ENCODE peak calls at places on chromosomes 4 and X, in ten cellular contexts. One of them, this sample, is unnamed.
A peak's percentile ranks its signal among the peaks of the same experiment; 100 is the strongest.

GRCh38 chrX:37666516-37666915 is 19.1 kb upstream of the XK start:
- DNase-seq in IMR-90: no peak
- DNase-seq in thyroid gland: no peak
- DNase-seq in epithelial cell of esophagus: no peak
- DNase-seq in spleen: no peak
- DNase-seq in tibial nerve: no peak
- DNase-seq in left lung: no peak
- DNase-seq in cardiac fibroblast: peak; percentile 42
- DNase-seq in suprapubic skin: no peak
- DNase-seq in CD8-positive, alpha-beta T cell: no peak
- DNase-seq in this sample: peak; percentile 4

GRCh38 chr4:24160358-24160757 is 270.5 kb upstream of the PPARGC1A start:
- DNase-seq in IMR-90: no peak
- DNase-seq in thyroid gland: peak; percentile 60
- DNase-seq in epithelial cell of esophagus: peak; percentile 40
- DNase-seq in spleen: no peak
- DNase-seq in tibial nerve: no peak
- DNase-seq in left lung: no peak
- DNase-seq in cardiac fibroblast: no peak
- DNase-seq in suprapubic skin: no peak
- DNase-seq in CD8-positive, alpha-beta T cell: no peak
- DNase-seq in this sample: no peak

GRCh38 chr4:145945431-145946155 is 7.0 kb upstream of the ZNF827 start:
- DNase-seq in IMR-90: peak; percentile 37
- DNase-seq in thyroid gland: no peak
- DNase-seq in epithelial cell of esophagus: peak; percentile 86
- DNase-seq in spleen: no peak
- DNase-seq in tibial nerve: no peak
- DNase-seq in left lung: no peak
- DNase-seq in cardiac fibroblast: no peak
- DNase-seq in suprapubic skin: no peak
- DNase-seq in CD8-positive, alpha-beta T cell: no peak
- DNase-seq in this sample: peak; percentile 38

GRCh38 chrX:46665232-46666162 is 91.9 kb downstream of the CHST7 start:
- DNase-seq in IMR-90: peak; percentile 17
- DNase-seq in thyroid gland: no peak
- DNase-seq in epithelial cell of esophagus: peak; percentile 77
- DNase-seq in spleen: no peak
- DNase-seq in tibial nerve: no peak
- DNase-seq in left lung: no peak
- DNase-seq in cardiac fibroblast: no peak
- DNase-seq in suprapubic skin: no peak
- DNase-seq in CD8-positive, alpha-beta T cell: no peak
- DNase-seq in this sample: peak; percentile 50

GRCh38 chr4:154164931-154165839 is 326.4 kb downstream of the DCHS2 start:
- DNase-seq in IMR-90: peak; percentile 77
- DNase-seq in thyroid gland: no peak
- DNase-seq in epithelial cell of esophagus: peak; percentile 53
- DNase-seq in spleen: no peak
- DNase-seq in tibial nerve: no peak
- DNase-seq in left lung: peak; percentile 61
- DNase-seq in cardiac fibroblast: peak; percentile 84
- DNase-seq in suprapubic skin: no peak
- DNase-seq in CD8-positive, alpha-beta T cell: no peak
- DNase-seq in this sample: peak; percentile 96

GRCh38 chrX:124619710-124620109 is 273.3 kb downstream of the SH2D1A start:
- DNase-seq in IMR-90: no peak
- DNase-seq in thyroid gland: no peak
- DNase-seq in epithelial cell of esophagus: no peak
- DNase-seq in spleen: no peak
- DNase-seq in tibial nerve: no peak
- DNase-seq in left lung: no peak
- DNase-seq in cardiac fibroblast: no peak
- DNase-seq in suprapubic skin: no peak
- DNase-seq in CD8-positive, alpha-beta T cell: no peak
- DNase-seq in this sample: peak; percentile 31

GRCh38 chr4:161987611-161988010 is 176.2 kb downstream of the FSTL5 start:
- DNase-seq in IMR-90: no peak
- DNase-seq in thyroid gland: no peak
- DNase-seq in epithelial cell of esophagus: no peak
- DNase-seq in spleen: no peak
- DNase-seq in tibial nerve: no peak
- DNase-seq in left lung: no peak
- DNase-seq in cardiac fibroblast: no peak
- DNase-seq in suprapubic skin: no peak
- DNase-seq in CD8-positive, alpha-beta T cell: no peak
- DNase-seq in this sample: no peak

GRCh38 chr4:147173797-147174196 is 228.1 kb upstream of the TTC29 start:
- DNase-seq in IMR-90: no peak
- DNase-seq in thyroid gland: no peak
- DNase-seq in epithelial cell of esophagus: no peak
- DNase-seq in spleen: no peak
- DNase-seq in tibial nerve: no peak
- DNase-seq in left lung: no peak
- DNase-seq in cardiac fibroblast: peak; percentile 31
- DNase-seq in suprapubic skin: no peak
- DNase-seq in CD8-positive, alpha-beta T cell: no peak
- DNase-seq in this sample: no peak

GRCh38 chr4:129929052-129929451 is 833.1 kb downstream of the C4orf33 start:
- DNase-seq in IMR-90: no peak
- DNase-seq in thyroid gland: no peak
- DNase-seq in epithelial cell of esophagus: peak; percentile 1
- DNase-seq in spleen: no peak
- DNase-seq in tibial nerve: no peak
- DNase-seq in left lung: no peak
- DNase-seq in cardiac fibroblast: no peak
- DNase-seq in suprapubic skin: no peak
- DNase-seq in CD8-positive, alpha-beta T cell: no peak
- DNase-seq in this sample: peak; percentile 1

GRCh38 chr4:97072666-97073065 is 1070.6 kb downstream of the STPG2 start:
- DNase-seq in IMR-90: no peak
- DNase-seq in thyroid gland: no peak
- DNase-seq in epithelial cell of esophagus: no peak
- DNase-seq in spleen: no peak
- DNase-seq in tibial nerve: no peak
- DNase-seq in left lung: no peak
- DNase-seq in cardiac fibroblast: no peak
- DNase-seq in suprapubic skin: no peak
- DNase-seq in CD8-positive, alpha-beta T cell: no peak
- DNase-seq in this sample: no peak

GRCh38 chr4:110610940-110611785 is 11.7 kb downstream of the PITX2 start:
- DNase-seq in IMR-90: no peak
- DNase-seq in thyroid gland: no peak
- DNase-seq in epithelial cell of esophagus: no peak
- DNase-seq in spleen: no peak
- DNase-seq in tibial nerve: no peak
- DNase-seq in left lung: no peak
- DNase-seq in cardiac fibroblast: no peak
- DNase-seq in suprapubic skin: no peak
- DNase-seq in CD8-positive, alpha-beta T cell: no peak
- DNase-seq in this sample: no peak

GRCh38 chr4:55008166-55009056 is 117.0 kb downstream of the KDR start:
- DNase-seq in IMR-90: no peak
- DNase-seq in thyroid gland: peak; percentile 31
- DNase-seq in epithelial cell of esophagus: peak; percentile 27
- DNase-seq in spleen: no peak
- DNase-seq in tibial nerve: no peak
- DNase-seq in left lung: no peak
- DNase-seq in cardiac fibroblast: peak; percentile 43
- DNase-seq in suprapubic skin: no peak
- DNase-seq in CD8-positive, alpha-beta T cell: no peak
- DNase-seq in this sample: peak; percentile 16

DNA sequence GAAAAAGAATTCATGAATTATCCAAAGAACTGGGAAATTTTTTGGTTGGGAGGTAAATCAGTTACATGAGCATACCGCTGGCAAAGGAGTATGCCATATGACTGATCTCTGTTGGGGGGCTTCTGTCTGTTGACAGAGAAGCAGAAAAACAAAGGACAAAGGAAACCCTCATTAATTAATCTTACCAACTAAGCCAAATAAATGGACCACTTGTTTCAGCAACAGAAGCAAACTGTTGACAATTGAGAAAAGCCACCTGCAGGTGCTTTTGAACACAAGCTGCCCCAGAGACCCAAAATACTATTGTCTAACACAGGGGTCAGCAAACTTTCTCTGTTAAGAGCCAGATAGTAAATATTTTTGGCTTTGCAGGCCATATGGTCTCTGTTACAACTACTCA is 7.0 kb upstream of the FRYL start:
- DNase-seq in IMR-90: no peak
- DNase-seq in thyroid gland: no peak
- DNase-seq in epithelial cell of esophagus: no peak
- DNase-seq in spleen: no peak
- DNase-seq in tibial nerve: no peak
- DNase-seq in left lung: no peak
- DNase-seq in cardiac fibroblast: no peak
- DNase-seq in suprapubic skin: no peak
- DNase-seq in CD8-positive, alpha-beta T cell: no peak
- DNase-seq in this sample: no peak
- TF ChIP-seq CTCF in IMR-90: no peak
- TF ChIP-seq CTCF in thyroid gland: no peak
- TF ChIP-seq CTCF in epithelial cell of esophagus: no peak
- TF ChIP-seq CTCF in spleen: no peak
- TF ChIP-seq CTCF in tibial nerve: no peak
- TF ChIP-seq CTCF in left lung: no peak
- TF ChIP-seq CTCF in cardiac fibroblast: no peak
- TF ChIP-seq CTCF in suprapubic skin: no peak
- TF ChIP-seq CTCF in CD8-positive, alpha-beta T cell: no peak
- TF ChIP-seq CTCF in this sample: no peak

GRCh38 chr4:3463556-3464348 is 646 bp downstream of the DOK7 start:
- DNase-seq in IMR-90: no peak
- DNase-seq in thyroid gland: no peak
- DNase-seq in epithelial cell of esophagus: no peak
- DNase-seq in spleen: no peak
- DNase-seq in tibial nerve: no peak
- DNase-seq in left lung: no peak
- DNase-seq in cardiac fibroblast: no peak
- DNase-seq in suprapubic skin: no peak
- DNase-seq in CD8-positive, alpha-beta T cell: no peak
- DNase-seq in this sample: no peak
- H3K4me3 ChIP-seq in IMR-90: no peak overlapping the region
- H3K4me3 ChIP-seq in thyroid gland: peak overlapping the region; percentile 35
- H3K4me3 ChIP-seq in epithelial cell of esophagus: no peak overlapping the region
- H3K4me3 ChIP-seq in spleen: peak overlapping the region; percentile 35
- H3K4me3 ChIP-seq in tibial nerve: no peak overlapping the region
- H3K4me3 ChIP-seq in left lung: peak overlapping the region; percentile 32
- H3K4me3 ChIP-seq in cardiac fibroblast: no peak overlapping the region
- H3K4me3 ChIP-seq in suprapubic skin: peak overlapping the region; percentile 56
- H3K4me3 ChIP-seq in CD8-positive, alpha-beta T cell: no peak overlapping the region
- H3K4me3 ChIP-seq in this sample: no peak overlapping the region

GRCh38 chrX:154384284-154384892 is 5.3 kb downstream of the EMD start:
- DNase-seq in IMR-90: no peak
- DNase-seq in thyroid gland: peak; percentile 45
- DNase-seq in epithelial cell of esophagus: no peak
- DNase-seq in spleen: no peak
- DNase-seq in tibial nerve: no peak
- DNase-seq in left lung: peak; percentile 29
- DNase-seq in cardiac fibroblast: peak; percentile 43
- DNase-seq in suprapubic skin: peak; percentile 57
- DNase-seq in CD8-positive, alpha-beta T cell: no peak
- DNase-seq in this sample: peak; percentile 33
- TF ChIP-seq CTCF in IMR-90: peak; percentile 43
- TF ChIP-seq CTCF in thyroid gland: peak; percentile 44
- TF ChIP-seq CTCF in epithelial cell of esophagus: no peak
- TF ChIP-seq CTCF in spleen: peak; percentile 40
- TF ChIP-seq CTCF in tibial nerve: peak; percentile 45
- TF ChIP-seq CTCF in left lung: no peak
- TF ChIP-seq CTCF in cardiac fibroblast: peak; percentile 42
- TF ChIP-seq CTCF in suprapubic skin: no peak
- TF ChIP-seq CTCF in CD8-positive, alpha-beta T cell: no peak
- TF ChIP-seq CTCF in this sample: peak; percentile 34

GRCh38 chrX:66677430-66677829 is 38.6 kb upstream of the EDA2R start:
- DNase-seq in IMR-90: peak; percentile 12
- DNase-seq in thyroid gland: no peak
- DNase-seq in epithelial cell of esophagus: peak; percentile 20
- DNase-seq in spleen: no peak
- DNase-seq in tibial nerve: no peak
- DNase-seq in left lung: no peak
- DNase-seq in cardiac fibroblast: peak; percentile 62
- DNase-seq in suprapubic skin: no peak
- DNase-seq in CD8-positive, alpha-beta T cell: no peak
- DNase-seq in this sample: peak; percentile 84
- H3K4me3 ChIP-seq in IMR-90: no peak overlapping the region
- H3K4me3 ChIP-seq in thyroid gland: no peak overlapping the region
- H3K4me3 ChIP-seq in epithelial cell of esophagus: no peak overlapping the region
- H3K4me3 ChIP-seq in spleen: no peak overlapping the region
- H3K4me3 ChIP-seq in tibial nerve: no peak overlapping the region
- H3K4me3 ChIP-seq in left lung: no peak overlapping the region
- H3K4me3 ChIP-seq in cardiac fibroblast: no peak overlapping the region
- H3K4me3 ChIP-seq in suprapubic skin: no peak overlapping the region
- H3K4me3 ChIP-seq in CD8-positive, alpha-beta T cell: no peak overlapping the region
- H3K4me3 ChIP-seq in this sample: no peak overlapping the region

DNA sequence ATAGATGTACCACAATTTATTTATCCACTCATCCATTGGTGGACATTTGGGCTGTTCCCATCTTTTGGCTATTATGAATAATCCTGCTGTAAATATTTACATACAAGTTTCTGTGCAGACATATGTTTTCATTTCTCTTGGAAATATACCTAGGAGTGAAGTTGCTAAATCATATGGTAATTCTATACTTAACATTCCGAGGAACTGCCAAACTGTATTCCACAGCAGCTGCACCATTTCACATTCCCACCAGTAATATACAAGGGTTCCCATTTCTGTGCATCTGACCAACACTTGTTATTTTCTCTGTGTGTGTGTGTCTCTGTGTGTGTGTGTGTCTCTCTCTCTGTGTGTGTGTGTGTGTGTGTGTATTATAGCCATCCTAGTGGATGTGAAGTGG is 15.4 kb upstream of the DOCK11 start:
- DNase-seq in IMR-90: peak; percentile 73
- DNase-seq in thyroid gland: no peak
- DNase-seq in epithelial cell of esophagus: no peak
- DNase-seq in spleen: no peak
- DNase-seq in tibial nerve: no peak
- DNase-seq in left lung: no peak
- DNase-seq in cardiac fibroblast: no peak
- DNase-seq in suprapubic skin: no peak
- DNase-seq in CD8-positive, alpha-beta T cell: no peak
- DNase-seq in this sample: no peak
- TF ChIP-seq CTCF in IMR-90: no peak
- TF ChIP-seq CTCF in thyroid gland: no peak
- TF ChIP-seq CTCF in epithelial cell of esophagus: no peak
- TF ChIP-seq CTCF in spleen: no peak
- TF ChIP-seq CTCF in tibial nerve: no peak
- TF ChIP-seq CTCF in left lung: no peak
- TF ChIP-seq CTCF in cardiac fibroblast: no peak
- TF ChIP-seq CTCF in suprapubic skin: no peak
- TF ChIP-seq CTCF in CD8-positive, alpha-beta T cell: no peak
- TF ChIP-seq CTCF in this sample: no peak

DNA sequence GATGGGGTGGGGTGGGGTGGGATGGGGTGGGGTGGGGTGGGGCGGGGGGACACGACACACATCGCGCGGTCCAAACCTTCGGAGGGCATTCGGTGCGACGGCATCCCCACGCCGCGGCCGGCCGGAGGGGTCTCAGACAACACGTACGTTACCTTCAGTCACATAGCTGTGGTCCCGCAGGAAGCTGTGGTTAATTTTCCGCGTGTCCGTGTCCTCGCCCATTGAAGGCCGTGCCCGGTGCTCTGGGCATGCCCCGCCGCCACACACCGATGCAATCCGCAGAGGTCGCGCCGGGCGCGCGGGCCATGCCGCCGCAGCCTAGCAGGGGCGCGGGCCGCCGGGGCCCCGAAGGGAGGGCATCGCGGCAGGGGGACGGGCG is 417 bp downstream of the PPP2R2C start:
- DNase-seq in IMR-90: no peak
- DNase-seq in thyroid gland: no peak
- DNase-seq in epithelial cell of esophagus: no peak
- DNase-seq in spleen: peak; percentile 56
- DNase-seq in tibial nerve: no peak
- DNase-seq in left lung: no peak
- DNase-seq in cardiac fibroblast: no peak
- DNase-seq in suprapubic skin: peak; percentile 55
- DNase-seq in CD8-positive, alpha-beta T cell: no peak
- DNase-seq in this sample: no peak
- H3K4me3 ChIP-seq in IMR-90: no peak overlapping the region
- H3K4me3 ChIP-seq in thyroid gland: no peak overlapping the region
- H3K4me3 ChIP-seq in epithelial cell of esophagus: no peak overlapping the region
- H3K4me3 ChIP-seq in spleen: no peak overlapping the region
- H3K4me3 ChIP-seq in tibial nerve: no peak overlapping the region
- H3K4me3 ChIP-seq in left lung: no peak overlapping the region
- H3K4me3 ChIP-seq in cardiac fibroblast: no peak overlapping the region
- H3K4me3 ChIP-seq in suprapubic skin: peak overlapping the region; percentile 59
- H3K4me3 ChIP-seq in CD8-positive, alpha-beta T cell: no peak overlapping the region
- H3K4me3 ChIP-seq in this sample: no peak overlapping the region